ENCODE peak calls at places on chromosomes 16 and 17, in six cellular contexts. B is ascending aorta; U is thoracic aorta; N is lung; G is OCI-LY7; R is CD4-positive, CD25-positive, alpha-beta regulatory T cell. Z is an unnamed sample.

GRCh38 chr16:12120982-12121652 is 144.6 kb downstream of the SNX29 start:
- DNase-seq in R (no peak), G (no peak), U (no peak), B (no peak), N (no peak), Z (no peak)

GRCh38 chr16:77794586-77794985 is 6.2 kb downstream of the VAT1L start:
- DNase-seq in N (no peak), B (no peak), R (no peak), G (no peak), U (no peak), Z (no peak)

GRCh38 chr16:87569601-87570559 is 32.4 kb upstream of the JPH3 start:
- DNase-seq in U (no peak), B (no peak), R (no peak), G (no peak), N (no peak), Z (no peak)

GRCh38 chr17:9021158-9021984 is at the start of gene NTN1:
- DNase-seq in U (no peak), B (no peak), N (no peak), G (peak; percentile 25), R (peak; percentile 29), Z (no peak)

GRCh38 chr17:10127819-10128375 is 70.5 kb downstream of the GAS7 start:
- DNase-seq in U (peak; percentile 28), R (no peak), B (peak; percentile 32), N (peak; percentile 57), G (no peak), Z (no peak)

GRCh38 chr17:82650723-82651122 is 2.5 kb upstream of the WDR45B start:
- DNase-seq in N (no peak), R (no peak), U (no peak), G (no peak), B (no peak), Z (no peak)

GRCh38 chr17:47978324-47978723 is 7.4 kb downstream of the CDK5RAP3 start:
- DNase-seq in B (no peak), N (no peak), U (no peak), R (peak; percentile 64), G (peak; percentile 70), Z (no peak)

GRCh38 chr17:36812762-36813161 is 124.5 kb upstream of the LHX1 start:
- DNase-seq in G (no peak), U (no peak), R (no peak), N (no peak), B (no peak), Z (no peak)

GRCh38 chr16:78746718-78747117 is 647.3 kb downstream of the WWOX start:
- DNase-seq in R (no peak), B (no peak), U (no peak), G (no peak), N (no peak), Z (no peak)

GRCh38 chr16:14050297-14051027 is 20.7 kb upstream of the MRTFB start:
- DNase-seq in R (no peak), N (no peak), G (no peak), U (no peak), B (no peak), Z (no peak)

GRCh38 chr17:80558046-80558445 is 13.4 kb downstream of the RPTOR start:
- DNase-seq in U (no peak), N (no peak), B (no peak), G (no peak), R (no peak), Z (no peak)

GRCh38 chr17:42702446-42702845 is 20.1 kb downstream of the CNTNAP1 start:
- DNase-seq in U (no peak), G (peak; percentile 8), N (no peak), R (no peak), B (no peak), Z (no peak)

GRCh38 chr17:47649972-47650524 is 329 bp downstream of the KPNB1 start:
- DNase-seq in N (no peak), U (peak; percentile 4), G (no peak), B (no peak), R (peak; percentile 82), Z (peak; percentile 36)

GRCh38 chr17:75773808-75774470 is 8.9 kb upstream of the GALK1 start:
- DNase-seq in N (no peak), G (no peak), B (no peak), U (no peak), R (no peak), Z (no peak)

GRCh38 chr17:32117399-32117798 is 24.9 kb upstream of the RHOT1 start:
- DNase-seq in B (no peak), G (no peak), N (no peak), R (no peak), U (no peak), Z (no peak)

GRCh38 chr17:47205419-47205963 is 3.7 kb upstream of the MYL4 start:
- DNase-seq in B (no peak), R (peak; percentile 89), N (peak; percentile 80), G (peak; percentile 90), U (no peak), Z (no peak)

GRCh38 chr16:711548-712320 is 3.2 kb upstream of the METRN start:
- DNase-seq in U (no peak), B (no peak), R (peak; percentile 69), N (peak; percentile 72), G (peak; percentile 82), Z (no peak)

GRCh38 chr16:80197790-80198201 is 343.0 kb upstream of the DYNLRB2 start:
- DNase-seq in R (no peak), U (no peak), G (no peak), B (no peak), N (no peak), Z (peak; percentile 78)

GRCh38 chr16:79823644-79824043 is 223.1 kb upstream of the MAF start:
- DNase-seq in B (no peak), U (no peak), G (no peak), N (no peak), R (no peak), Z (no peak)

GRCh38 chr17:64245218-64246145 is 17.6 kb downstream of the TEX2 start:
- DNase-seq in U (no peak), G (no peak), N (no peak), R (no peak), B (no peak), Z (no peak)

GRCh38 chr17:37729905-37730304 is 15.0 kb downstream of the HNF1B start:
- DNase-seq in G (no peak), N (no peak), U (no peak), R (no peak), B (no peak), Z (no peak)

GRCh38 chr17:37788531-37788930 is 43.7 kb upstream of the HNF1B start:
- DNase-seq in U (no peak), G (no peak), R (no peak), N (no peak), B (no peak), Z (no peak)

GRCh38 chr17:76498886-76499667 is 2.1 kb downstream of the RHBDF2 start:
- DNase-seq in B (no peak), N (no peak), G (peak; percentile 86), U (no peak), R (no peak), Z (no peak)

GRCh38 chr17:10875411-10875810 is 37.5 kb upstream of the PIRT start:
- DNase-seq in R (peak; percentile 8), B (no peak), G (peak; percentile 18), N (no peak), U (no peak), Z (no peak)

GRCh38 chr17:13415877-13416416 is 185.8 kb downstream of the HS3ST3A1 start:
- DNase-seq in U (no peak), B (no peak), R (no peak), G (no peak), N (peak; percentile 84), Z (no peak)

GRCh38 chr17:29567362-29568330 is 809 bp upstream of the ABHD15 start:
- DNase-seq in B (no peak), N (peak; percentile 69), U (no peak), R (peak; percentile 84), G (peak; percentile 84), Z (no peak)

GRCh38 chr17:42279776-42280630 is 3.8 kb upstream of the STAT5B start:
- DNase-seq in B (no peak), G (no peak), R (no peak), N (no peak), U (no peak), Z (no peak)

GRCh38 chr16:31528726-31529397 is 1.2 kb downstream of the AHSP start:
- DNase-seq in G (no peak), U (no peak), B (no peak), N (peak; percentile 30), R (no peak), Z (no peak)
- H3K4me3 ChIP-seq in G (no peak overlapping the region), U (peak overlapping the region; percentile 69), B (peak overlapping the region; percentile 68), N (no peak overlapping the region), R (no peak overlapping the region), Z (no peak overlapping the region)

DNA sequence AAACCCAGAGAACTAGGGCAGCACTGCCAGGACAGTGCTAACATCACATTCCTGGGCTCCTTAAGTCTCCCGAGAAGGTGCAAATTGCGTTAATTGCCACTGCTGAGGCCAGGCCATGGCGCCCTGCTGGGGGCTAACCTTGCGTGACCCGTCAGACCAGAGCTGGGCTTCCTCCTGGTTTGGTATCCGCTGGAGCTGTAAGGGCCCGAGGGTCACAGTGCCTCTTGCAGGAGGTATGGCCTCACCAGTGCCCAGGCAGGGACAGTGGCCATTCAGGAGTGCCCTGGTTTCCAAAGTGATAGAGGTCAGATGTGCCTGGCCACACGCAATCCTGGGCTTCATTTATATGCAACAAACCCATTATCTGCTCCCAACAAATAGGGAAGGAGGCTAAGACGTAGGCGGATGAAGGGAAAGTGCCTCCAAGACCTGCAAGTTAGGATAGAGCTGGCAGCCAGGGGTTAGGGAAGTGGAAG is 17.7 kb upstream of the ADCY9 start:
- DNase-seq in U (no peak), N (no peak), G (no peak), R (no peak), B (no peak), Z (no peak)
- H3K27ac ChIP-seq in U (no peak overlapping the region), N (no peak overlapping the region), G (no peak overlapping the region), R (no peak overlapping the region), B (no peak overlapping the region), Z (no peak overlapping the region)

GRCh38 chr17:7260601-7261376 is 1.5 kb downstream of the CLDN7 start:
- DNase-seq in G (no peak), U (no peak), N (peak; percentile 79), R (peak; percentile 46), B (no peak), Z (no peak)

GRCh38 chr17:7259555-7259889 is 2.8 kb downstream of the CLDN7 start:
- DNase-seq in B (no peak), N (no peak), G (no peak), U (no peak), R (no peak), Z (no peak)

GRCh38 chr17:7261377-7262191 is 694 bp downstream of the CLDN7 start:
- DNase-seq in U (no peak), B (no peak), R (peak; percentile 52), G (no peak), N (no peak), Z (no peak)

GRCh38 chr17:7258731-7259554 is 3.3 kb downstream of the CLDN7 start:
- DNase-seq in B (no peak), U (no peak), R (no peak), N (peak; percentile 80), G (no peak), Z (no peak)

DNA sequence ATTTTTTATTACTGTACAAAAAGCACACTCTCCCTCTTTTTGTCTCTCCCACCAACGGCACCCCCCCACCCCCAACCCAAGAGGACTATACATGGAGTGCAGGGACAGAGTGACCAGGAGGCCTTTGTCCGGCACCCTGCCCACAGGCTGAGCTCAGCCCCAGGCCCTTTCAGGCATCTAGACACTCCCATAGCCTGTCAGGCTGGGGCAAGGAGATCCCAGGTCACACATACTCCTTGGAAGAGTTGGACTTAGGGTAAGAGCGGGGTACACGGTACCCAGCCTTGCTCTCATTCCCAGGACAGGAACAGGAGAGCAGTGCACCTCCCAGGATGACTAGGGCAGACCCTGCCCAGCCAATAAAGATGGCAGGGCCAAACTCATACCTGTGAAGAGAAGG is 2.1 kb downstream of the CLDN7 start:
- DNase-seq in G (no peak), B (no peak), U (no peak), N (no peak), R (no peak), Z (no peak)
- H3K4me3 ChIP-seq in G (no peak overlapping the region), B (no peak overlapping the region), U (no peak overlapping the region), N (no peak overlapping the region), R (no peak overlapping the region), Z (no peak overlapping the region)

GRCh38 chr17:50952889-50953288 is 86.7 kb upstream of the TOB1 start:
- DNase-seq in R (no peak), U (no peak), N (no peak), B (no peak), G (no peak), Z (no peak)
- H3K27ac ChIP-seq in R (no peak overlapping the region), U (no peak overlapping the region), N (no peak overlapping the region), B (no peak overlapping the region), G (no peak overlapping the region), Z (no peak overlapping the region)

Z was measured in keratinocyte.